ENCODE peak calls at places on chromosomes 1 and 21, in eight cellular contexts. L is aorta; K is thoracic aorta; N is IMR-90; D is CD4-positive, alpha-beta memory T cell; T is neural progenitor cell; I is effector memory CD4-positive, alpha-beta T cell; A is adipocyte. U is an unnamed sample.

GRCh38 chr1:154423303-154423987 is 18.3 kb downstream of the IL6R start:
- DNase-seq in L (peak; percentile 44), K (no peak), N (peak; percentile 46), D (no peak), T (peak; percentile 58), I (no peak), A (peak; percentile 37), U (no peak)

GRCh38 chr1:180502361-180503273 is at the start of gene ACBD6:
- DNase-seq in L (peak; percentile 90), K (peak; percentile 33), N (peak; percentile 83), D (peak; percentile 91), T (peak; percentile 89), I (peak; percentile 63), A (peak; percentile 94), U (peak; percentile 51)

GRCh38 chr1:24575905-24576587 is 20.2 kb downstream of the NCMAP start:
- DNase-seq in L (no peak), K (no peak), N (no peak), D (no peak), T (peak; percentile 46), I (no peak), A (no peak), U (no peak)

GRCh38 chr1:55255901-55256300 is 40.7 kb upstream of the USP24 start:
- DNase-seq in L (no peak), K (no peak), N (no peak), D (no peak), T (no peak), I (no peak), A (no peak), U (no peak)

GRCh38 chr1:2956571-2956970 is 64.7 kb upstream of the ACTRT2 start:
- DNase-seq in L (no peak), K (no peak), N (no peak), D (no peak), T (no peak), I (no peak), A (no peak), U (no peak)

GRCh38 chr1:211870156-211870555 is 39.6 kb upstream of the LPGAT1 start:
- DNase-seq in L (no peak), K (no peak), N (no peak), D (no peak), T (no peak), I (no peak), A (peak; percentile 67), U (no peak)

GRCh38 chr21:33189845-33190244 is 39.9 kb upstream of the IFNAR2 start:
- DNase-seq in L (no peak), K (no peak), N (no peak), D (no peak), T (no peak), I (no peak), A (no peak), U (no peak)

GRCh38 chr1:32071758-32072621 is 749 bp upstream of the TMEM39B start:
- DNase-seq in L (no peak), K (no peak), N (peak; percentile 84), D (no peak), T (no peak), I (no peak), A (peak; percentile 48), U (no peak)

GRCh38 chr1:211549092-211549749 is 29.7 kb downstream of the SLC30A1 start:
- DNase-seq in L (peak; percentile 64), K (no peak), N (no peak), D (no peak), T (no peak), I (no peak), A (no peak), U (no peak)

GRCh38 chr21:46211376-46211775 is 17.2 kb downstream of the LSS start:
- DNase-seq in L (no peak), K (no peak), N (no peak), D (no peak), T (no peak), I (no peak), A (no peak), U (no peak)

GRCh38 chr1:183967914-183968313 is 69.6 kb downstream of the COLGALT2 start:
- DNase-seq in L (no peak), K (no peak), N (no peak), D (peak; percentile 4), T (no peak), I (no peak), A (no peak), U (no peak)

GRCh38 chr1:113812661-113813135 is 422 bp upstream of the RSBN1 start:
- DNase-seq in L (no peak), K (no peak), N (no peak), D (no peak), T (peak; percentile 38), I (peak; percentile 12), A (no peak), U (no peak)

GRCh38 chr1:110489406-110489805 is 29.6 kb downstream of the KCNA10 start:
- DNase-seq in L (no peak), K (no peak), N (no peak), D (no peak), T (no peak), I (no peak), A (no peak), U (no peak)

GRCh38 chr1:25996966-25997758 is 701 bp downstream of the PAFAH2 start:
- DNase-seq in L (no peak), K (no peak), N (peak; percentile 71), D (no peak), T (no peak), I (no peak), A (peak; percentile 77), U (peak; percentile 15)

GRCh38 chr1:198678901-198679329 is 40.1 kb downstream of the PTPRC start:
- DNase-seq in L (peak; percentile 36), K (no peak), N (no peak), D (peak; percentile 62), T (no peak), I (no peak), A (no peak), U (no peak)

GRCh38 chr1:53765656-53766055 is 26.7 kb upstream of the GLIS1 start:
- DNase-seq in L (no peak), K (no peak), N (peak; percentile 72), D (peak; percentile 4), T (no peak), I (no peak), A (peak; percentile 45), U (no peak)

GRCh38 chr21:28444567-28444966 is 548.1 kb downstream of the LTN1 start:
- DNase-seq in L (no peak), K (no peak), N (no peak), D (no peak), T (no peak), I (no peak), A (peak; percentile 47), U (no peak)

GRCh38 chr21:30326390-30326789 is 6.3 kb upstream of the KRTAP26-1 start:
- DNase-seq in L (no peak), K (no peak), N (no peak), D (no peak), T (no peak), I (no peak), A (no peak), U (no peak)

GRCh38 chr1:185435696-185436379 is 118.8 kb upstream of the IVNS1ABP start:
- DNase-seq in L (no peak), K (no peak), N (no peak), D (no peak), T (no peak), I (no peak), A (no peak), U (no peak)

GRCh38 chr1:208135354-208135753 is 108.8 kb downstream of the PLXNA2 start:
- DNase-seq in L (no peak), K (no peak), N (peak; percentile 8), D (no peak), T (no peak), I (no peak), A (peak; percentile 30), U (no peak)

GRCh38 chr1:20376880-20377494 is 86.3 kb downstream of the VWA5B1 start:
- DNase-seq in L (no peak), K (no peak), N (peak; percentile 35), D (peak; percentile 37), T (peak; percentile 71), I (peak; percentile 16), A (peak; percentile 68), U (no peak)

GRCh38 chr1:11543392-11543791 is 64.4 kb downstream of the DISP3 start:
- DNase-seq in L (peak; percentile 3), K (no peak), N (no peak), D (no peak), T (no peak), I (no peak), A (no peak), U (no peak)
- H3K27me3 ChIP-seq in L (no peaks in the 10 kb centered on the region), K (no peaks in the 10 kb centered on the region), N (no peaks in the 10 kb centered on the region), D (no peaks in the 10 kb centered on the region), T (peaks cover 27% of the 10 kb centered on the region), I (no peaks in the 10 kb centered on the region), A (peaks cover 66% of the 10 kb centered on the region), U (peaks cover 4% of the 10 kb centered on the region)

GRCh38 chr1:174153825-174154107 is 5.6 kb upstream of the RABGAP1L start:
- DNase-seq in L (no peak), K (no peak), N (no peak), D (no peak), T (no peak), I (no peak), A (no peak), U (no peak)

GRCh38 chr1:174149216-174149615 is 10.1 kb upstream of the RABGAP1L start:
- DNase-seq in L (no peak), K (no peak), N (no peak), D (no peak), T (no peak), I (no peak), A (no peak), U (no peak)

GRCh38 chr1:174152424-174152823 is 6.9 kb upstream of the RABGAP1L start:
- DNase-seq in L (no peak), K (no peak), N (no peak), D (no peak), T (no peak), I (no peak), A (no peak), U (no peak)

GRCh38 chr1:174153085-174153824 is 6.1 kb upstream of the RABGAP1L start:
- DNase-seq in L (no peak), K (no peak), N (peak; percentile 12), D (peak; percentile 19), T (no peak), I (no peak), A (peak; percentile 35), U (no peak)

DNA sequence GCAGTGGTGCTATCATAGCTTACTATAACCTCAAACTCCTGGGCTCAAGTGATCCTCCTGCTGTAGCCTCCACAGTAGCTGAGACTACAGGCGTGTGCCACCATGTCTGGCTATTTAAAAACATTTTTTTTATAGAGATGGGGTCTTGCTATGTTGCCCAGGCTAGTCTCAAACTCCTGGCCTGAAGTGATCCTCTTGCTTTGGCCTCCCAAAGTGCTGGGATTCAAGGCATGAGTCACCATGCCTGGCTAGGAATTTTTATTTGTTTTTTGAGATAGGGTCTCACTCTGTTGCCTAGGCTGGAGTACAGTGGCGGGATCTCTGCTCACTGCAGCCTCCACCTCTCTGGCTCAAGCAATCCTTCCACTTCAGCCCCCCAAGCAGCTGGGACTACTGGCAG is 8.8 kb upstream of the RABGAP1L start:
- DNase-seq in L (no peak), K (no peak), N (no peak), D (no peak), T (no peak), I (no peak), A (no peak), U (no peak)
- H3K27me3 ChIP-seq in L (no peaks in the 10 kb centered on the region), K (no peaks in the 10 kb centered on the region), N (no peaks in the 10 kb centered on the region), D (no peaks in the 10 kb centered on the region), T (no peaks in the 10 kb centered on the region), I (no peaks in the 10 kb centered on the region), A (no peaks in the 10 kb centered on the region), U (no peaks in the 10 kb centered on the region)

GRCh38 chr1:18489417-18490143 is 8.8 kb downstream of the KLHDC7A start:
- DNase-seq in L (no peak), K (no peak), N (no peak), D (no peak), T (no peak), I (no peak), A (no peak), U (no peak)
- H3K27me3 ChIP-seq in L (no peaks in the 10 kb centered on the region), K (no peaks in the 10 kb centered on the region), N (no peaks in the 10 kb centered on the region), D (peaks cover 4% of the 10 kb centered on the region), T (no peaks in the 10 kb centered on the region), I (no peaks in the 10 kb centered on the region), A (peaks cover 11% of the 10 kb centered on the region), U (no peaks in the 10 kb centered on the region)

GRCh38 chr1:230624097-230624713 is 18.1 kb upstream of the COG2 start:
- DNase-seq in L (no peak), K (no peak), N (no peak), D (no peak), T (no peak), I (no peak), A (no peak), U (no peak)
- H3K27me3 ChIP-seq in L (no peaks in the 10 kb centered on the region), K (no peaks in the 10 kb centered on the region), N (peaks cover 2% of the 10 kb centered on the region), D (no peaks in the 10 kb centered on the region), T (no peaks in the 10 kb centered on the region), I (no peaks in the 10 kb centered on the region), A (peaks cover 35% of the 10 kb centered on the region), U (no peaks in the 10 kb centered on the region)